ENCODE peak calls at places on chromosomes 2 and 18, in eight cellular contexts. I, H, B, P, L, S, N and X are unnamed samples.

GRCh38 chr18:45058076-45058475 is 377.4 kb downstream of the SETBP1 start:
- DNase-seq in I (no peak), H (no peak), B (no peak), P (no peak), L (no peak), S (no peak), N (no peak), X (no peak)

GRCh38 chr18:58254873-58255511 is 211.0 kb downstream of the NEDD4L start:
- DNase-seq in I (peak; percentile 46), H (no peak), B (no peak), P (no peak), L (no peak), S (peak; percentile 97), N (no peak), X (no peak)

GRCh38 chr2:239021651-239022436 is 174.0 kb downstream of the TWIST2 start:
- DNase-seq in I (no peak), H (no peak), B (no peak), P (no peak), L (no peak), S (peak; percentile 66), N (no peak), X (no peak)

GRCh38 chr2:238968616-238969394 is 120.9 kb downstream of the TWIST2 start:
- DNase-seq in I (no peak), H (no peak), B (no peak), P (no peak), L (no peak), S (no peak), N (no peak), X (no peak)

GRCh38 chr18:35240664-35241522 is at the start of gene ZNF397:
- DNase-seq in I (peak; percentile 98), H (peak; percentile 85), B (peak; percentile 98), P (peak; percentile 94), L (peak; percentile 98), S (peak; percentile 98), N (peak; percentile 92), X (peak; percentile 85)

GRCh38 chr2:165112133-165112573 is 91.7 kb downstream of the SCN3A start:
- DNase-seq in I (no peak), H (no peak), B (no peak), P (no peak), L (no peak), S (no peak), N (no peak), X (no peak)

GRCh38 chr2:64622443-64623231 is 31.1 kb downstream of the SERTAD2 start:
- DNase-seq in I (no peak), H (no peak), B (no peak), P (no peak), L (peak; percentile 51), S (no peak), N (no peak), X (no peak)

GRCh38 chr2:100757621-100758394 is 62.1 kb upstream of the NPAS2 start:
- DNase-seq in I (no peak), H (no peak), B (peak; percentile 97), P (peak; percentile 72), L (peak; percentile 78), S (no peak), N (peak; percentile 81), X (peak; percentile 67)

GRCh38 chr18:77131100-77131651 is 1.4 kb downstream of the MBP start:
- DNase-seq in I (peak; percentile 45), H (no peak), B (peak; percentile 27), P (no peak), L (no peak), S (no peak), N (no peak), X (no peak)

GRCh38 chr18:76767954-76768353 is 54.4 kb upstream of the ZNF236 start:
- DNase-seq in I (no peak), H (no peak), B (no peak), P (no peak), L (no peak), S (no peak), N (no peak), X (no peak)

GRCh38 chr2:201931955-201932354 is 101.7 kb upstream of the FZD7 start:
- DNase-seq in I (no peak), H (no peak), B (peak; percentile 82), P (no peak), L (peak; percentile 87), S (peak; percentile 47), N (no peak), X (no peak)

GRCh38 chr2:200658278-200658864 is 72.6 kb downstream of the AOX1 start:
- DNase-seq in I (no peak), H (no peak), B (peak; percentile 22), P (peak; percentile 47), L (no peak), S (peak; percentile 26), N (no peak), X (no peak)

GRCh38 chr2:236143811-236144210 is 24.4 kb downstream of the GBX2 start:
- DNase-seq in I (no peak), H (no peak), B (no peak), P (no peak), L (no peak), S (no peak), N (no peak), X (no peak)

GRCh38 chr2:30662268-30663131 is 144.7 kb downstream of the CAPN13 start:
- DNase-seq in I (no peak), H (no peak), B (peak; percentile 63), P (peak; percentile 42), L (peak; percentile 18), S (peak; percentile 39), N (no peak), X (no peak)

GRCh38 chr2:118221952-118222594 is 133.8 kb downstream of the INSIG2 start:
- DNase-seq in I (no peak), H (no peak), B (peak; percentile 70), P (peak; percentile 63), L (peak; percentile 83), S (peak; percentile 83), N (peak; percentile 68), X (peak; percentile 29)

GRCh38 chr2:159807183-159808037 is 9.4 kb upstream of the CD302 start:
- DNase-seq in I (no peak), H (no peak), B (peak; percentile 62), P (peak; percentile 72), L (peak; percentile 71), S (peak; percentile 68), N (peak; percentile 39), X (no peak)

GRCh38 chr2:211729433-211729832 is 809.2 kb downstream of the ERBB4 start:
- DNase-seq in I (no peak), H (no peak), B (no peak), P (no peak), L (no peak), S (no peak), N (no peak), X (no peak)

GRCh38 chr2:128416781-128417180 is 98.1 kb upstream of the HS6ST1 start:
- DNase-seq in I (no peak), H (no peak), B (no peak), P (no peak), L (no peak), S (no peak), N (no peak), X (no peak)

GRCh38 chr2:198309673-198310280 is 505.4 kb downstream of the PLCL1 start:
- DNase-seq in I (no peak), H (no peak), B (peak; percentile 38), P (peak; percentile 37), L (peak; percentile 71), S (peak; percentile 76), N (peak; percentile 14), X (no peak)

GRCh38 chr2:106108351-106108750 is 85.8 kb downstream of the UXS1 start:
- DNase-seq in I (no peak), H (no peak), B (peak; percentile 31), P (peak; percentile 25), L (peak; percentile 50), S (peak; percentile 35), N (no peak), X (no peak)

GRCh38 chr2:64063924-64064331 is 44.7 kb upstream of the VPS54 start:
- DNase-seq in I (no peak), H (no peak), B (peak; percentile 73), P (no peak), L (peak; percentile 12), S (peak; percentile 71), N (peak; percentile 33), X (no peak)

GRCh38 chr18:48992133-48992532 is 41.4 kb upstream of the SMAD7 start:
- DNase-seq in I (no peak), H (no peak), B (no peak), P (no peak), L (no peak), S (no peak), N (no peak), X (no peak)

GRCh38 chr2:59896499-59896898 is 657.0 kb downstream of the BCL11A start:
- DNase-seq in I (no peak), H (no peak), B (no peak), P (no peak), L (no peak), S (peak; percentile 4), N (no peak), X (no peak)

GRCh38 chr2:43542285-43542933 is 53.4 kb downstream of the THADA start:
- DNase-seq in I (no peak), H (no peak), B (peak; percentile 43), P (peak; percentile 55), L (peak; percentile 52), S (peak; percentile 62), N (peak; percentile 50), X (no peak)

GRCh38 chr2:226299771-226300170 is 499.8 kb downstream of the IRS1 start:
- DNase-seq in I (no peak), H (no peak), B (no peak), P (no peak), L (no peak), S (no peak), N (no peak), X (no peak)

GRCh38 chr2:51469102-51469501 is 437.2 kb upstream of the NRXN1 start:
- DNase-seq in I (no peak), H (no peak), B (no peak), P (no peak), L (no peak), S (no peak), N (no peak), X (no peak)

GRCh38 chr2:67243919-67244318 is 153.2 kb upstream of the ETAA1 start:
- DNase-seq in I (no peak), H (no peak), B (no peak), P (no peak), L (no peak), S (no peak), N (no peak), X (no peak)

GRCh38 chr2:226256709-226257401 is 542.8 kb downstream of the IRS1 start:
- DNase-seq in I (no peak), H (no peak), B (peak; percentile 60), P (no peak), L (no peak), S (peak; percentile 44), N (no peak), X (no peak)

GRCh38 chr18:56299740-56300139 is 338.7 kb downstream of the TXNL1 start:
- DNase-seq in I (no peak), H (no peak), B (no peak), P (no peak), L (no peak), S (no peak), N (no peak), X (no peak)

GRCh38 chr2:182608181-182608845 is 107.7 kb upstream of the DNAJC10 start:
- DNase-seq in I (no peak), H (no peak), B (no peak), P (no peak), L (no peak), S (no peak), N (no peak), X (no peak)